ENCODE peak calls at places on chromosome 22, in eight cellular contexts. S is colonic mucosa; J is prostate gland; O is PC-9; T is naive thymus-derived CD4-positive, alpha-beta T cell; C is K562; K is pancreas; M is testis. A is an unnamed sample.

GRCh38 chr22:25197335-25197734 is 2.3 kb upstream of the CRYBB3 start:
- DNase-seq in M (no peak), J (no peak), T (no peak), K (no peak), C (no peak), S (no peak), O (no peak), A (no peak)

GRCh38 chr22:43823353-43823908 is 11.3 kb upstream of the EFCAB6 start:
- DNase-seq in M (no peak), S (no peak), C (no peak), K (peak; percentile 88), T (no peak), J (no peak), O (no peak), A (peak; percentile 82)

GRCh38 chr22:35230839-35231584 is 26.3 kb upstream of the HMGXB4 start:
- DNase-seq in C (no peak), J (no peak), M (peak; percentile 34), S (peak; percentile 27), K (no peak), T (no peak), O (peak; percentile 3), A (no peak)

GRCh38 chr22:45318558-45319318 is 9.0 kb downstream of the FAM118A start:
- DNase-seq in M (no peak), T (peak; percentile 72), O (no peak), J (no peak), K (no peak), S (no peak), C (no peak), A (no peak)

GRCh38 chr22:32808038-32808445 is 6.5 kb downstream of the TIMP3 start:
- DNase-seq in T (no peak), K (no peak), S (no peak), O (no peak), J (no peak), M (no peak), C (no peak), A (no peak)

GRCh38 chr22:39431821-39432251 is 25.0 kb upstream of the MGAT3 start:
- DNase-seq in M (no peak), J (no peak), S (no peak), K (no peak), O (no peak), T (no peak), C (no peak), A (no peak)

GRCh38 chr22:38317995-38318715 is 922 bp upstream of the CSNK1E start:
- DNase-seq in C (peak; percentile 68), O (peak; percentile 87), S (peak; percentile 91), T (no peak), M (peak; percentile 66), J (peak; percentile 85), K (no peak), A (peak; percentile 71)

GRCh38 chr22:26573026-26573662 is 16.8 kb downstream of the TPST2 start:
- DNase-seq in J (peak; percentile 34), T (no peak), M (no peak), C (no peak), O (no peak), K (no peak), S (no peak), A (peak; percentile 34)

GRCh38 chr22:19120829-19121630 is 1.2 kb downstream of the DGCR2 start:
- DNase-seq in K (peak; percentile 65), T (no peak), J (peak; percentile 48), C (peak; percentile 79), M (peak; percentile 40), O (peak; percentile 71), S (peak; percentile 75), A (peak; percentile 66)

GRCh38 chr22:21902296-21903087 is 35.0 kb upstream of the MAPK1 start:
- DNase-seq in S (no peak), K (no peak), C (peak; percentile 35), O (no peak), J (no peak), T (no peak), M (no peak), A (no peak)

GRCh38 chr22:38760477-38761201 is 4.8 kb upstream of the SUN2 start:
- DNase-seq in T (no peak), C (no peak), S (no peak), K (no peak), J (no peak), M (no peak), O (no peak), A (no peak)

GRCh38 chr22:44524806-44525205 is 26.8 kb upstream of the RTL6 start:
- DNase-seq in S (no peak), J (no peak), T (no peak), C (no peak), O (no peak), K (no peak), M (peak; percentile 6), A (no peak)

GRCh38 chr22:19775496-19776325 is 15.1 kb downstream of the TBX1 start:
- DNase-seq in M (no peak), J (no peak), C (no peak), S (no peak), O (no peak), T (no peak), K (no peak), A (no peak)

GRCh38 chr22:37910863-37911262 is 4.8 kb downstream of the MICALL1 start:
- DNase-seq in J (no peak), M (no peak), T (no peak), C (no peak), K (no peak), S (no peak), O (no peak), A (no peak)

GRCh38 chr22:40805699-40806203 is 13.4 kb downstream of the SLC25A17 start:
- DNase-seq in C (no peak), O (no peak), S (no peak), J (no peak), K (no peak), T (no peak), M (no peak), A (no peak)

GRCh38 chr22:40806711-40807110 is 12.4 kb downstream of the SLC25A17 start:
- DNase-seq in S (no peak), J (no peak), K (no peak), O (no peak), M (no peak), T (no peak), C (no peak), A (no peak)

GRCh38 chr22:40799008-40799407 is 20.1 kb downstream of the SLC25A17 start:
- DNase-seq in K (no peak), O (no peak), T (no peak), J (no peak), C (no peak), S (no peak), M (no peak), A (no peak)

GRCh38 chr22:40805239-40805638 is 13.9 kb downstream of the SLC25A17 start:
- DNase-seq in O (no peak), K (no peak), T (no peak), J (no peak), C (no peak), M (no peak), S (no peak), A (no peak)

GRCh38 chr22:40803292-40803691 is 15.9 kb downstream of the SLC25A17 start:
- DNase-seq in K (no peak), O (no peak), T (no peak), M (no peak), C (no peak), S (no peak), J (no peak), A (no peak)
- H3K27ac ChIP-seq in K (no peak overlapping the region), O (no peak overlapping the region), T (no peak overlapping the region), M (no peak overlapping the region), C (no peak overlapping the region), S (no peak overlapping the region), J (no peak overlapping the region), A (no peak overlapping the region)

GRCh38 chr22:50516891-50517290 is 8.5 kb downstream of the SCO2 start:
- DNase-seq in C (no peak), J (no peak), T (no peak), S (no peak), O (no peak), M (no peak), K (no peak), A (no peak)
- H3K9me3 ChIP-seq in C (no peaks in the 10 kb centered on the region), J (no peaks in the 10 kb centered on the region), T (no peaks in the 10 kb centered on the region), S (no peaks in the 10 kb centered on the region), O (no peaks in the 10 kb centered on the region), M (no peaks in the 10 kb centered on the region), K (no peaks in the 10 kb centered on the region), A (no peaks in the 10 kb centered on the region)

GRCh38 chr22:31585161-31585859 is 76.7 kb downstream of the PISD start:
- DNase-seq in O (peak; percentile 18), M (no peak), K (no peak), J (no peak), S (no peak), T (no peak), C (peak; percentile 53), A (no peak)
- H3K36me3 ChIP-seq in O (peaks cover 8% of the 10 kb centered on the region), M (no peaks in the 10 kb centered on the region), K (no peaks in the 10 kb centered on the region), J (no peaks in the 10 kb centered on the region), S (no peaks in the 10 kb centered on the region), T (peaks cover 62% of the 10 kb centered on the region), C (peaks cover 22% of the 10 kb centered on the region), A (peaks cover 52% of the 10 kb centered on the region)

GRCh38 chr22:22928666-22929380 is 41.2 kb downstream of the IGLL5 start:
- DNase-seq in C (peak; percentile 58), M (no peak), S (peak; percentile 28), T (no peak), K (peak; percentile 32), J (no peak), O (no peak), A (peak; percentile 38)

GRCh38 chr22:22929381-22930221 is 42.0 kb downstream of the IGLL5 start:
- DNase-seq in O (no peak), C (peak; percentile 65), M (no peak), S (no peak), J (no peak), T (no peak), K (no peak), A (no peak)

GRCh38 chr22:22931557-22932270 is 44.1 kb downstream of the IGLL5 start:
- DNase-seq in O (no peak), M (no peak), T (no peak), J (no peak), K (no peak), C (no peak), S (no peak), A (peak; percentile 34)

GRCh38 chr22:22930571-22931556 is 43.2 kb downstream of the IGLL5 start:
- DNase-seq in O (no peak), S (no peak), K (no peak), C (peak; percentile 55), T (no peak), M (no peak), J (no peak), A (no peak)

GRCh38 chr22:22930222-22930497 is 42.5 kb downstream of the IGLL5 start:
- DNase-seq in J (no peak), C (peak; percentile 52), O (no peak), T (no peak), S (no peak), K (no peak), M (no peak), A (no peak)
- H3K27ac ChIP-seq in J (no peak overlapping the region), C (no peak overlapping the region), O (no peak overlapping the region), T (no peak overlapping the region), S (no peak overlapping the region), K (no peak overlapping the region), M (no peak overlapping the region), A (no peak overlapping the region)

DNA sequence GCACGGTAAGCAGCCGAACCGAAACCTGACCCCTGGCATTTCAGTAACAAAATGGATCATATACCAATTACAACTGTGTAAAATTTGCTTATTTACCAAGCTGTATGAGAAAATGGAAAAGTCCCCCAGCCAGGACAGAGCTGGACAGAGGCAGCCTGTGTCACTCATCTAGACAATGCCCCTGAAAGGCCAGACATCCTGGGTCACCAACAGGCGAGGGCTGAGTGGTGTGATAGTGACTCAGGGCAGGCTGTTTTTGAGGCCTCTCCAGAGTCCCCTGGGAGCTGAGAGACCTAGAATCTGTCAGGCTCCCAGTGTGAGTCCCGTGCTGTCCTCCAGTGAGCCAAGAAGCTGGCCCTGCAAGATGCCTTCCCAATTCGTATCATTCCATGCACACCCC is 680.4 kb downstream of the TBC1D22A start:
- DNase-seq in T (no peak), K (no peak), O (no peak), J (no peak), M (no peak), S (peak; percentile 3), C (no peak), A (no peak)
- H3K9me3 ChIP-seq in T (no peaks in the 10 kb centered on the region), K (no peaks in the 10 kb centered on the region), O (no peaks in the 10 kb centered on the region), J (no peaks in the 10 kb centered on the region), M (no peaks in the 10 kb centered on the region), S (no peaks in the 10 kb centered on the region), C (no peaks in the 10 kb centered on the region), A (peaks cover 18% of the 10 kb centered on the region)